ENCODE peak calls at places on chromosome 2, in six cellular contexts. O, N, E, P, C and A are unnamed samples.

GRCh38 chr2:176284451-176285049 is 15.3 kb downstream of the MTX2 start:
- DNase-seq in O (no peak), N (no peak), E (no peak), P (no peak), C (no peak), A (no peak)

GRCh38 chr2:102020596-102021170 is 28.9 kb downstream of the IL1R2 start:
- DNase-seq in O (peak; percentile 88), N (peak; percentile 97), E (peak; percentile 76), P (peak; percentile 32), C (peak; percentile 90), A (peak; percentile 86)

GRCh38 chr2:222525776-222526175 is 101.4 kb downstream of the SGPP2 start:
- DNase-seq in O (no peak), N (no peak), E (no peak), P (no peak), C (no peak), A (no peak)

GRCh38 chr2:97785818-97786217 is 72.4 kb downstream of the ZAP70 start:
- DNase-seq in O (no peak), N (peak; percentile 34), E (no peak), P (no peak), C (no peak), A (no peak)

GRCh38 chr2:123953848-123954247 is 71.2 kb upstream of the CNTNAP5 start:
- DNase-seq in O (no peak), N (peak; percentile 51), E (no peak), P (no peak), C (no peak), A (no peak)

GRCh38 chr2:218658671-218659257 is 659 bp downstream of the ZNF142 start:
- DNase-seq in O (peak; percentile 63), N (peak; percentile 50), E (peak; percentile 44), P (peak; percentile 58), C (peak; percentile 75), A (peak; percentile 68)

GRCh38 chr2:147713349-147713748 is 131.5 kb upstream of the ACVR2A start:
- DNase-seq in O (no peak), N (no peak), E (no peak), P (no peak), C (no peak), A (no peak)

GRCh38 chr2:155309483-155309882 is 611.0 kb downstream of the KCNJ3 start:
- DNase-seq in O (no peak), N (no peak), E (no peak), P (peak; percentile 7), C (no peak), A (no peak)

GRCh38 chr2:240836781-240837467 is 16.9 kb upstream of the KIF1A start:
- DNase-seq in O (no peak), N (peak; percentile 60), E (peak; percentile 44), P (no peak), C (no peak), A (no peak)

GRCh38 chr2:73739101-73739500 is 2.0 kb upstream of the TPRKB start:
- DNase-seq in O (no peak), N (no peak), E (no peak), P (no peak), C (no peak), A (no peak)

GRCh38 chr2:36889782-36890181 is 76.6 kb downstream of the STRN start:
- DNase-seq in O (no peak), N (peak; percentile 98), E (peak; percentile 99), P (no peak), C (no peak), A (no peak)